ENCODE peak calls at places on chromosomes 5 and 9, in eight cellular contexts. Z is tibial artery; K is effector CD4-positive, alpha-beta T cell; F is dorsolateral prefrontal cortex; T is GM18507; W is iPS-NIHi11; R is left colon; G is activated naive CD8-positive, alpha-beta T cell treated with anti-CD3 and anti-CD28 coated beads, Interleukin-2, amount 50 U/mL, for 24 hours. S is an unnamed sample.

GRCh38 chr5:142466195-142466951 is 141.6 kb upstream of the SPRY4 start:
- DNase-seq in R (no peak), F (no peak), Z (no peak), K (no peak), G (no peak), T (no peak), W (no peak), S (no peak)

GRCh38 chr5:37841223-37841622 is 1.4 kb upstream of the GDNF start:
- DNase-seq in R (no peak), W (no peak), F (no peak), T (no peak), G (no peak), Z (no peak), K (no peak), S (no peak)

GRCh38 chr5:82403026-82403425 is 124.9 kb upstream of the RPS23 start:
- DNase-seq in Z (no peak), F (no peak), W (no peak), R (no peak), G (no peak), K (no peak), T (no peak), S (no peak)

GRCh38 chr5:67693956-67694564 is 497.5 kb upstream of the CD180 start:
- DNase-seq in W (no peak), G (no peak), F (no peak), Z (peak; percentile 93), K (no peak), T (no peak), R (peak; percentile 74), S (peak; percentile 75)

GRCh38 chr5:170597876-170598275 is 94.1 kb downstream of the KCNIP1 start:
- DNase-seq in G (no peak), K (no peak), Z (no peak), F (no peak), R (no peak), W (no peak), T (no peak), S (no peak)

GRCh38 chr9:94827584-94828304 is 101.2 kb downstream of the AOPEP start:
- DNase-seq in Z (peak; percentile 48), F (no peak), K (no peak), G (no peak), T (no peak), W (no peak), R (no peak), S (peak; percentile 51)

GRCh38 chr9:27112235-27112634 is 3.2 kb downstream of the TEK start:
- DNase-seq in F (no peak), W (no peak), T (no peak), G (no peak), Z (no peak), K (no peak), R (no peak), S (no peak)

GRCh38 chr5:17113174-17113941 is 104.1 kb upstream of the BASP1 start:
- DNase-seq in K (no peak), G (no peak), R (no peak), W (no peak), T (no peak), Z (no peak), F (no peak), S (no peak)

GRCh38 chr5:168254013-168254693 is 37.3 kb upstream of the WWC1 start:
- DNase-seq in F (no peak), G (no peak), R (no peak), K (no peak), T (no peak), W (no peak), Z (no peak), S (no peak)

GRCh38 chr9:136091582-136092352 is 3.3 kb downstream of the NACC2 start:
- DNase-seq in W (no peak), T (no peak), K (no peak), R (no peak), Z (no peak), G (no peak), F (no peak), S (no peak)

GRCh38 chr9:631596-631995 is 209.9 kb upstream of the DMRT1 start:
- DNase-seq in G (no peak), K (no peak), R (no peak), T (no peak), Z (no peak), F (no peak), W (no peak), S (no peak)

GRCh38 chr9:89605181-89606048 is 603 bp downstream of the GADD45G start:
- DNase-seq in K (peak; percentile 50), W (peak; percentile 50), R (peak; percentile 53), G (peak; percentile 61), Z (peak; percentile 61), F (peak; percentile 72), T (no peak), S (peak; percentile 74)

GRCh38 chr9:28899267-28899666 is 1326.0 kb upstream of the C9orf72 start:
- DNase-seq in K (no peak), F (no peak), R (no peak), G (no peak), W (no peak), T (no peak), Z (no peak), S (no peak)

GRCh38 chr5:83000922-83001321 is 76.3 kb downstream of the TMEM167A start:
- DNase-seq in W (no peak), T (no peak), K (no peak), F (no peak), R (no peak), Z (no peak), G (no peak), S (no peak)

GRCh38 chr5:31346896-31347557 is 153.5 kb downstream of the CDH6 start:
- DNase-seq in Z (no peak), W (no peak), F (no peak), K (no peak), G (no peak), T (no peak), R (no peak), S (no peak)

GRCh38 chr9:89592201-89592815 is 12.5 kb upstream of the GADD45G start:
- DNase-seq in G (no peak), F (no peak), W (no peak), K (no peak), Z (no peak), R (no peak), T (no peak), S (peak; percentile 34)

GRCh38 chr5:74384851-74385250 is 255.7 kb downstream of the ENC1 start:
- DNase-seq in F (no peak), Z (no peak), T (no peak), K (no peak), W (no peak), R (no peak), G (no peak), S (no peak)

GRCh38 chr9:35333551-35333950 is 156.4 kb upstream of the RUSC2 start:
- DNase-seq in W (no peak), R (no peak), K (no peak), Z (no peak), T (no peak), G (no peak), F (no peak), S (no peak)

GRCh38 chr5:163498886-163499285 is 6.5 kb upstream of the MAT2B start:
- DNase-seq in W (no peak), Z (no peak), T (no peak), G (no peak), F (no peak), R (no peak), K (no peak), S (no peak)

GRCh38 chr5:167708449-167708848 is 583.0 kb upstream of the WWC1 start:
- DNase-seq in R (no peak), G (no peak), T (no peak), K (no peak), W (peak; percentile 38), F (no peak), Z (no peak), S (no peak)

GRCh38 chr5:38551020-38552017 is 5.1 kb downstream of the LIFR start:
- DNase-seq in G (no peak), W (peak; percentile 45), K (no peak), Z (peak; percentile 34), T (no peak), F (no peak), R (no peak), S (no peak)

GRCh38 chr9:21995652-21996275 is 1.2 kb downstream of the CDKN2B-AS1 start:
- DNase-seq in T (no peak), R (no peak), G (peak; percentile 31), W (peak; percentile 39), K (no peak), Z (no peak), F (no peak), S (peak; percentile 54)

GRCh38 chr5:111928501-111928900 is 171.5 kb upstream of the NREP start:
- DNase-seq in G (no peak), R (no peak), W (no peak), F (no peak), K (no peak), Z (no peak), T (no peak), S (no peak)

GRCh38 chr5:121937762-121938161 is 24.0 kb upstream of the SRFBP1 start:
- DNase-seq in K (no peak), Z (no peak), G (no peak), F (no peak), W (no peak), T (no peak), R (no peak), S (no peak)

GRCh38 chr9:36948051-36948450 is 86.0 kb downstream of the PAX5 start:
- DNase-seq in K (no peak), F (no peak), Z (no peak), R (no peak), T (no peak), G (no peak), W (no peak), S (no peak)

GRCh38 chr9:14346301-14346721 is 32.4 kb upstream of the NFIB start:
- DNase-seq in R (no peak), F (peak; percentile 17), K (no peak), G (no peak), Z (peak; percentile 41), T (no peak), W (no peak), S (no peak)

GRCh38 chr9:32487981-32488380 is 38.0 kb downstream of the RIGI start:
- DNase-seq in K (no peak), F (no peak), Z (no peak), W (no peak), G (no peak), T (no peak), R (no peak), S (no peak)

GRCh38 chr9:21831841-21832509 is 29.5 kb downstream of the MTAP start:
- DNase-seq in R (no peak), T (peak; percentile 20), G (peak; percentile 21), Z (no peak), F (no peak), W (no peak), K (no peak), S (no peak)

GRCh38 chr5:37844004-37844403 is 4.2 kb upstream of the GDNF start:
- DNase-seq in K (no peak), F (no peak), T (no peak), Z (no peak), G (no peak), W (peak; percentile 18), R (no peak), S (no peak)

GRCh38 chr9:137534256-137535119 is 15.7 kb downstream of the PNPLA7 start:
- DNase-seq in G (no peak), T (peak; percentile 22), Z (no peak), K (no peak), F (no peak), R (peak; percentile 52), W (peak; percentile 70), S (no peak)

S was measured in ureter.